ENCODE peak calls at places on chromosomes 6 and 20, in four cellular contexts. N is GM12865; B is lower leg skin; G is CD8-positive, alpha-beta memory T cell. O is an unnamed sample.

GRCh38 chr20:56223352-56223751 is 25.2 kb upstream of the MC3R start:
- DNase-seq in N (no peak), B (no peak), G (no peak), O (no peak)

GRCh38 chr6:105019285-105019684 is 62.4 kb downstream of the LIN28B start:
- DNase-seq in B (no peak), N (no peak), G (no peak), O (no peak)

GRCh38 chr6:4287811-4288244 is 152.5 kb upstream of the ECI2 start:
- DNase-seq in N (no peak), G (no peak), B (no peak), O (no peak)

GRCh38 chr6:146785001-146785585 is 186.3 kb downstream of the ADGB start:
- DNase-seq in B (no peak), G (no peak), N (peak), O (no peak)

GRCh38 chr20:34553366-34553867 is 5.1 kb upstream of the MAP1LC3A start:
- DNase-seq in G (no peak), N (no peak), B (no peak), O (no peak)

GRCh38 chr20:31484001-31484400 is 8.9 kb downstream of the REM1 start:
- DNase-seq in N (peak), B (no peak), G (no peak), O (no peak)

GRCh38 chr6:139852067-139852466 is 477.6 kb upstream of the CITED2 start:
- DNase-seq in N (no peak), B (no peak), G (no peak), O (no peak)

GRCh38 chr6:160258346-160259142 is at the start of gene SLC22A2:
- DNase-seq in G (no peak), B (no peak), N (no peak), O (no peak)

GRCh38 chr6:158649289-158650143 is at the start of gene SYTL3:
- DNase-seq in N (peak), B (no peak), G (peak), O (peak)

GRCh38 chr20:29878281-29878741 is 1379.2 kb upstream of the DEFB115 start:
- DNase-seq in B (no peak), G (no peak), N (peak), O (no peak)

GRCh38 chr20:10322073-10323012 is 103.7 kb downstream of the SNAP25 start:
- DNase-seq in B (no peak), G (no peak), N (no peak), O (no peak)

GRCh38 chr6:23414204-23414501 is 711.9 kb upstream of the NRSN1 start:
- DNase-seq in G (no peak), N (peak), B (no peak), O (peak)

GRCh38 chr6:99905209-99906106 is 88.6 kb downstream of the MCHR2 start:
- DNase-seq in B (no peak), N (peak), G (no peak), O (peak)

GRCh38 chr20:59831024-59831900 is 102.2 kb downstream of the SYCP2 start:
- DNase-seq in N (peak), G (no peak), B (no peak), O (no peak)

GRCh38 chr6:27591660-27592059 is 118.8 kb upstream of the ZNF184 start:
- DNase-seq in G (no peak), N (peak), B (no peak), O (no peak)

GRCh38 chr20:31593221-31594001 is 11.7 kb upstream of the ID1 start:
- DNase-seq in N (no peak), G (no peak), B (peak), O (peak)

DNA sequence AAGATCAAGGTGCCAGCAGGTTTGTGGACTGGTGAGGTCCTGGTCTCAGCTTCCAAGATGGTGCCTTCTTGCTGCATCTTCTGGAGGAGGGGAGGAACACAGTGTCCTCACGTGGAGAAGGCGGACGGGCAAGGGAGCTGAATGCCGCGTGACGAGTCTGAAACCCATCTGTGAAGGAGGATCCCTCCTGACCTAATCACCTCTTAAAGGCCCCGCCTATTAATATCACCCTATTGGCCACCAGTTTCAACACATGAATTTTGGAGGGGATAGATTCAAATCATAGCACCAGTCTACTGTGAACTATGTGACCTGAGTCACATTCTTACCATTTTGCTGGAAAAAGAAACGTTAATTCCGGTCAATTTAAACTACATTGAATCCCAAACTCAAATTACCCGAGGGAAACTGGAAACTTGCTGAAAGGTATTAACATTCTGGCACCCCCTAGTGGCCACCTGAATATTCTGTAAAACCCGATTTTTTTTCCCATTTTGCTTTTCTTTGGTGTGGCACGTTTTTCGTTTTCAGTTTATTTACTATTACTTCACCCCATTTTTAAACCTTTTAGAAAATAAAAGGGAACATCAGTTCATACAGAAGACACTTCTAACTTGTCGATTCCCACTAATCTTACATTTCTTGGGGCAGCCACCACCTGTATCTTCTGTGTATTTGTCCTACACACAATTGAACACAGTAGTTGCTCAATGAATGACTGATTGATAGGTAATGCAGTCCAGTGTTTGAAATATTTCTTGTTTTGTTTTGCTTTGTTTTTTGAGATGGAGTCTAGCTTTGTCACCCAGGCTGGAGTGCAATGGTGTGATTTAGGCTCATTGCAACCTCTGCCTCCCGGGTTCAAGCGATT is 17.9 kb upstream of the CCDC170 start:
- DNase-seq in G (peak), N (peak), B (peak), O (no peak)
- H3K4me3 ChIP-seq in G (no peak), N (peak), B (no peak), O (no peak)

DNA sequence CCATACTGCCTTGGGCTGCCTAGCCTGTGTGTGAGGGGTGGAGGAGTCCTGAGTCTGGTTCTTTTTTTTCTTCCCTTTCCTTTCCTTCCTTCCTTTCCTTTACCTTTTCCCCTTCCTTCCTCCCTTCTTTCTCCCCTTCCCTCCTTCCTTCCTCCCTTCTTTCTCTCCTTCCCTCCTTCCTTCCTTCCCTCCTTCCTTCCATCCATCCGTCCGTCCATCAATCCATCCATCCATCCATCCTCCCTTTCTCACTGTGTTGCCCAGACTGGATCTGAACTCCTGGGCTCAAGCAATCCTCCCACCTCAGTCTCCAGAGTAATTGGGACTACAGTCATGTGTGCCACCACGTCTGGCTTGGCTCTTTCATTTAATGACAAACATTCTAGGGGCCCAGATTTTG is 750.7 kb upstream of the CHD6 start:
- DNase-seq in N (no peak), B (no peak), G (no peak), O (no peak)
- H3K4me3 ChIP-seq in N (no peak), B (no peak), G (no peak), O (no peak)

DNA sequence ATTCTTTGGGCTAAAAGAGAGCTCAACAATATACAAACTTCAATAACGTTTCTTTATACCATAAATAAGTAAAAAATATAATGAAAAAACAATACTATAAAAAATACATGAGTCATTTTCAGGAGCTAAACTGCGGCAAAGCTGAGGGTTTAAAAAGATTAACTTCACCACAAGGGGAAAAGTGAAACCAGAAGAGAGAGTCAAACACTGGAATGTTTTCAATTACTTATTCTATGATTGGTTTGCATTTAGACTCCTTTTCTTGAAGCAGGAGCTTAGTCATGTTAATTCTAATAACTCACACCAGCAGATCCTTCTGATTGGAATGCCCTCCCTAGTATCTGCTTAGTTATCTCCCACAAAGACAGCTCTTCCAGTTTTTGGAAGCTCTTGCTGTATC is 627.3 kb downstream of the UTRN start:
- DNase-seq in N (no peak), B (no peak), G (no peak), O (peak)
- H3K4me3 ChIP-seq in N (no peak), B (no peak), G (no peak), O (no peak)

GRCh38 chr6:142855877-142856606 is 88.9 kb downstream of the HIVEP2 start:
- DNase-seq in B (no peak), G (no peak), N (peak), O (no peak)
- H3K4me3 ChIP-seq in B (no peak), G (peak), N (peak), O (no peak)

O was measured in skeletal muscle cell.